ENCODE peak calls at places on chromosomes 6 and 20, in eight cellular contexts. O is GM10248, N is SK-N-SH, Y is Peyer's patch, D is choroid plexus epithelial cell, Z is endothelial cell, U is A549, G is kidney. F is an unnamed sample.

GRCh38 chr6:109455502-109456282 is at the start of gene MICAL1:
- DNase-seq in O (peak), N (peak), Y (peak), D (peak), Z (peak), U (peak), G (peak), F (no peak)

GRCh38 chr20:32920066-32920465 is 61.3 kb downstream of the EFCAB8 start:
- DNase-seq in O (no peak), N (peak), Y (no peak), D (no peak), Z (no peak), U (no peak), G (no peak), F (no peak)

GRCh38 chr6:82045965-82046756 is 201.4 kb downstream of the IBTK start:
- DNase-seq in O (no peak), N (no peak), Y (no peak), D (peak), Z (no peak), U (no peak), G (no peak), F (no peak)

GRCh38 chr6:125658759-125659431 is 90.5 kb upstream of the HEY2 start:
- DNase-seq in O (no peak), N (no peak), Y (no peak), D (no peak), Z (no peak), U (peak), G (no peak), F (no peak)

GRCh38 chr20:60210779-60211617 is 252.8 kb downstream of the CDH26 start:
- DNase-seq in O (peak), N (peak), Y (no peak), D (peak), Z (peak), U (peak), G (peak), F (no peak)

GRCh38 chr6:138824482-138825134 is 28.7 kb downstream of the ECT2L start:
- DNase-seq in O (no peak), N (no peak), Y (no peak), D (no peak), Z (no peak), U (no peak), G (no peak), F (no peak)

GRCh38 chr20:40663991-40664880 is 24.8 kb downstream of the MAFB start:
- DNase-seq in O (no peak), N (no peak), Y (no peak), D (no peak), Z (no peak), U (no peak), G (peak), F (no peak)

GRCh38 chr6:21885532-21886089 is 292.1 kb downstream of the SOX4 start:
- DNase-seq in O (no peak), N (peak), Y (no peak), D (peak), Z (no peak), U (peak), G (no peak), F (no peak)

GRCh38 chr6:55916188-55916587 is 40.8 kb upstream of the BMP5 start:
- DNase-seq in O (no peak), N (no peak), Y (no peak), D (peak), Z (no peak), U (no peak), G (no peak), F (no peak)

GRCh38 chr6:31118178-31118577 is 2.1 kb downstream of the CDSN start:
- DNase-seq in O (no peak), N (no peak), Y (no peak), D (no peak), Z (no peak), U (no peak), G (peak), F (no peak)

GRCh38 chr6:8845691-8846090 is 410.3 kb upstream of the SLC35B3 start:
- DNase-seq in O (no peak), N (no peak), Y (no peak), D (no peak), Z (no peak), U (no peak), G (no peak), F (no peak)

GRCh38 chr20:57388953-57389694 is 2.1 kb upstream of the RBM38 start:
- DNase-seq in O (peak), N (no peak), Y (peak), D (peak), Z (peak), U (no peak), G (peak), F (no peak)
- TF ChIP-seq CTCF in O (peak), N (peak), Y (peak), D (peak), Z (peak), U (peak), G (no peak), F (no peak)

GRCh38 chr6:43089874-43090556 is 13.9 kb downstream of the PTK7 start:
- DNase-seq in O (no peak), N (no peak), Y (no peak), D (peak), Z (no peak), U (no peak), G (peak), F (no peak)

GRCh38 chr6:43089467-43089866 is 13.4 kb downstream of the PTK7 start:
- DNase-seq in O (no peak), N (no peak), Y (no peak), D (no peak), Z (no peak), U (no peak), G (peak), F (no peak)

GRCh38 chr6:43090557-43090952 is 14.4 kb downstream of the PTK7 start:
- DNase-seq in O (no peak), N (no peak), Y (no peak), D (no peak), Z (no peak), U (no peak), G (no peak), F (no peak)

GRCh38 chr6:43091592-43091991 is 15.5 kb downstream of the PTK7 start:
- DNase-seq in O (no peak), N (no peak), Y (no peak), D (no peak), Z (no peak), U (no peak), G (peak), F (no peak)

DNA sequence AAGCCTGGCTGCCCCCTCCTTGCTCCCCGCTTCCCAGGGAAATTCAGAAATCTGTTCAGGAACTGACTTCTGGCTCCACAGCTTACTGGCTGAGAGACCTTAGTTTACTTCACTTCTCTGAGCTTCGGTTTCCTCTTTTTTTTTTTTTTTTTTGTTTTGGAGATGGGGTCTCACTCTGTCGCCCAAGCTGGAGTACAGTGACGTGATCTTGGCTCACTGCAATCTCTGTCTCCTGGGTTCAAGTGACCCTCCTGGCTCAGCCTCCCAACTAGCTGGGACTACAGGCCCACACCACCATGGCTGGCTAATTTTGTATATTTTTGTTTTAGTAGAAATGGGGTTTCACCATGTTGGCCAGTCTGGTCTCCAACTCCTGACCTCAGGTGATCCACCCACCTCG is 14.9 kb downstream of the PTK7 start:
- DNase-seq in O (no peak), N (no peak), Y (no peak), D (no peak), Z (no peak), U (no peak), G (no peak), F (no peak)
- TF ChIP-seq CTCF in O (no peak), N (no peak), Y (no peak), D (no peak), Z (no peak), U (no peak), G (no peak), F (no peak)

DNA sequence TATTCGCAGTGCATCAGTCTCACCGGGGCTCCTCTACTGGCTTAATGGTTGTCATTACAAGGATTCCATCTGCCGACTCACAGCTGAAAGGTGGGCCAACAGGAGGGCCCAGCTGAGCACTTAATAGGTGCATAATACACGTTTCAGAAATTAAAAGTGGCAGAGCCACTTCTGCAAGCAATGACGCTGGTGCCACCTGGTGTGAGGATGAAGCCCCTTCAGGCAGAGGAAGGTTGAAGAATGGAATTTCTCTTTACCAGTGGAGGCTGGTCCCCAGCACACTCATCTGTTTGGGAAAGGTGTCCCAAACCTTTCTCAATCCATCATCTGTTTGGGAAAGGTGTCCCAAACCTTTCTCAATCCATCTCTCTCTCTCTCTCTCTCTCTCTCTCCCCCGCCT is 8.2 kb upstream of the STMND1 start:
- DNase-seq in O (no peak), N (peak), Y (no peak), D (no peak), Z (no peak), U (no peak), G (no peak), F (no peak)
- TF ChIP-seq CTCF in O (no peak), N (peak), Y (no peak), D (peak), Z (peak), U (peak), G (no peak), F (no peak)

GRCh38 chr6:107607109-107607508 is 117.2 kb downstream of the SOBP start:
- DNase-seq in O (no peak), N (no peak), Y (no peak), D (no peak), Z (no peak), U (no peak), G (no peak), F (no peak)
- TF ChIP-seq CTCF in O (no peak), N (no peak), Y (no peak), D (no peak), Z (no peak), U (no peak), G (no peak), F (no peak)

GRCh38 chr6:33711140-33712129 is at the start of gene UQCC2:
- DNase-seq in O (peak), N (peak), Y (peak), D (peak), Z (peak), U (peak), G (peak), F (no peak)
- TF ChIP-seq CTCF in O (peak), N (peak), Y (peak), D (peak), Z (no peak), U (peak), G (peak), F (peak)

DNA sequence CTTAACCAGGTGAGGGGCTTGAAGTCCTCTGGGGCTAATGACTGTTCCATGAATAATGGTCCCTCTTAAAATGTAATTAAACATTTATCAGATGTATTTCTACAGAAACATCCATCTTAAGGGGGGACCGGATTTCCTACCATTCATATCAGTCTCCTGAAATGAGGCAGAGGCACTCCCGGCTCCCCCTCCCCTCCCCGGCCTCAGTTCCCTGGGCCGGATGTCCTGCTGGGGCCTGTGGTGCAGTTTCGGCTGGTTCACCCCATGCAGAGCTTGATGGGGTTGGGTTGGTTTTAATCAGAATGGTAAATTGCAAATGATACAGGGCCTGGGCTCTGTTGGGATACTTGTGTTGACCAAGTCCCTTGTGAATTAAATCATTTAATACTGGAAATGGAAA is 349.4 kb downstream of the PREX1 start:
- DNase-seq in O (peak), N (no peak), Y (no peak), D (no peak), Z (no peak), U (no peak), G (no peak), F (no peak)
- TF ChIP-seq CTCF in O (no peak), N (no peak), Y (no peak), D (no peak), Z (no peak), U (no peak), G (no peak), F (no peak)

DNA sequence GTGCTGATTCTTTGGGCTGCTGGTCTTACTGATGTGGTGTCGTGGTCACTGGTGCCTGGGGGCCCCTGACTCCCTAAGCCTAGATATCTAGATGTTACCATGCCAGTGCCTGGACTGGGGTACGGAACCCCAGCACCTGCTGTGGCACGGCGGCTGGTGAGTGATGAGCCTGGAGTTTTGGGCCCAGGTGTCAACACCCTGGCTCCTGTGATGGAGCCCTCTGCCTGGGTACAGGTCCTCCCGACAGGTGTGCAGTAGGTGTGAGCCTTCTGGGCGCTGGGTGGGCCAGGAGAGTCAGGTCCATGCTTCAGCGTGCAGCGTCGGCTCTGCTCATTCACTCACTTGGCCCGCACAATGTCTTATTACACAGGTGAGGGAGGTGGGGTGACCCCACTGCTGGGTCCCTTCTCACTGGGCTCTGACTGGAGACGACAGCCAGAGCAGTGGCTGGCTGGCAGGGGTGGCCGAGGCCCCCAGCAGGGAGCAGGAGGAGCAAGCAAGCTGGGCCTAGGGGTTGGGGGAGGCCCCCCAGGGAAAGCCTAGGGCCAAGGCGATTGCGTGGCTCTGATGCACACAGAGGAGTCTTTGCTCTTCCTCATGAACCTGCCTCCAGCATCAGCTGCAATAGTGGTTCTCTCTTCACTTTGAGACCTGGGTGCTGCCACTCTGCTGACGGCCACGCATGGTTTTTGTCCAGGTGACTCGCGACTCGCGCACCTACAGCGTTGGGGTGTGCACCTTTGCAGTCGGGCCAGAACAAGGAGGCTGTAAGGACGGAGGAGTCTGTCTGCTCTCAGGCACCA is 42.5 kb upstream of the SLC22A1 start:
- DNase-seq in O (no peak), N (no peak), Y (no peak), D (no peak), Z (no peak), U (no peak), G (no peak), F (no peak)
- TF ChIP-seq CTCF in O (no peak), N (no peak), Y (no peak), D (no peak), Z (no peak), U (no peak), G (no peak), F (no peak)

GRCh38 chr6:4856779-4857178 is 80.6 kb downstream of the CDYL start:
- DNase-seq in O (no peak), N (peak), Y (no peak), D (no peak), Z (no peak), U (no peak), G (no peak), F (no peak)
- TF ChIP-seq CTCF in O (peak), N (no peak), Y (no peak), D (peak), Z (peak), U (no peak), G (no peak), F (no peak)

GRCh38 chr6:135165031-135165430 is 16.1 kb upstream of the MYB start:
- DNase-seq in O (no peak), N (no peak), Y (no peak), D (no peak), Z (no peak), U (no peak), G (no peak), F (no peak)

GRCh38 chr6:135161996-135162395 is 19.1 kb upstream of the MYB start:
- DNase-seq in O (peak), N (no peak), Y (no peak), D (no peak), Z (no peak), U (no peak), G (no peak), F (no peak)

GRCh38 chr6:135161411-135161810 is 19.7 kb upstream of the MYB start:
- DNase-seq in O (no peak), N (no peak), Y (no peak), D (no peak), Z (no peak), U (no peak), G (no peak), F (no peak)

GRCh38 chr6:135163440-135163738 is 17.7 kb upstream of the MYB start:
- DNase-seq in O (peak), N (no peak), Y (no peak), D (no peak), Z (no peak), U (no peak), G (no peak), F (no peak)

GRCh38 chr6:135162678-135163439 is 18.2 kb upstream of the MYB start:
- DNase-seq in O (no peak), N (peak), Y (peak), D (peak), Z (peak), U (peak), G (no peak), F (no peak)
- TF ChIP-seq CTCF in O (peak), N (peak), Y (peak), D (peak), Z (peak), U (peak), G (peak), F (no peak)

DNA sequence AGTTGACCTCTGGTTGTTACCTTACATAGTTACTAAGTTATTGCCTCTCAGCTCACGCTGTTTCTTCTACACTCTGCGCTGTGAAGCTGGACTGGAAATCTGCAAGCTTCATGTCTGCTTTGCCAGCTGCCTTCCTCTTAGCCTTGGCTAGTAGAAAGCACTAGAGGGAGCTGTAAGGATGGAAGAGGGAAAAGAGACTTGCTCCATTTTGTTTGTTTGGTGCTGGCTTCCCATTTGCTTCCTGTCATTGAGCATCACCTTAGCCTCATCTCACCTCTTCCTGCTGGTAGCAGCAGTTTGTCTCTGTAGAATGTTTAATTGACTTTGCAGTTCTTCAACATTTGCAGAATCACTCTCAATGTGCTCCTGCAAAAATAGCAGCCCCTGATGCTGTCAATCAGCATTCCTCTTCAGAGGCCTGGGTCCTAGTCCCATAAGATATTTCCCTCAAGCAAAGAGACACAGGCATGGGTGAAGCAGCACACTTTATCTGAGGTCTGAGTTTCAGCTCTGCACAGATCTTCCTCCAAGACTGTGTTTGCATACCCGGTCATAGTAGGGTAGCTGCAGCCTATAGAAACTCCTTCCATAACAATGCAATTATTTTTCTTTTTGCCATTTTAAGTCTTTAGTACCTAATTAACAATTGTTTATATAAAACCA is 302.2 kb upstream of the EPHA7 start:
- DNase-seq in O (no peak), N (no peak), Y (no peak), D (peak), Z (peak), U (peak), G (no peak), F (no peak)
- TF ChIP-seq CTCF in O (no peak), N (peak), Y (peak), D (peak), Z (peak), U (peak), G (peak), F (no peak)